ENCODE peak calls at places on chromosomes 12 and 14, in ten cellular contexts. C is LoVo; W is T-helper 9 cell; Q is T1000; Y is iPS DF 19.7; U is activated CD8-positive, alpha-beta memory T cell treated with anti-CD3 and anti-CD28 coated beads for 4 hours; X is germinal center; H is SW480; F is stimulated activated CD4-positive, alpha-beta T cell treated with anti-CD3 and anti-CD28 coated beads, Interleukin-12 subunit alpha, Interleukin-12 subunit beta, amount 100 ng/mL, for 4 hours; Z is stimulated activated CD8-positive, alpha-beta memory T cell treated with anti-CD3 and anti-CD28 coated beads, Interleukin-12 subunit alpha, Interleukin-12 subunit beta, amount 100 ng/mL, for 1 hour. R is an unnamed sample.

GRCh38 chr12:66813137-66813867 is 134.4 kb upstream of the GRIP1 start:
- DNase-seq in X (no peak), U (no peak), Z (no peak), H (peak; percentile 69), F (no peak), Y (no peak), Q (no peak), C (no peak), W (no peak), R (peak; percentile 60)

GRCh38 chr14:87785868-87786267 is 207.1 kb downstream of the GALC start:
- DNase-seq in F (no peak), C (no peak), U (no peak), Z (no peak), X (no peak), H (no peak), Y (no peak), Q (no peak), W (no peak), R (no peak)

GRCh38 chr14:42299692-42300091 is 693.0 kb downstream of the LRFN5 start:
- DNase-seq in Z (no peak), W (no peak), Y (no peak), Q (no peak), X (no peak), C (no peak), F (no peak), H (no peak), U (no peak), R (peak; percentile 30)

GRCh38 chr14:21536395-21537087 is 10.4 kb upstream of the SALL2 start:
- DNase-seq in U (no peak), Y (no peak), H (no peak), Q (no peak), C (no peak), X (no peak), F (no peak), W (no peak), Z (no peak), R (no peak)

GRCh38 chr12:13163868-13164267 is 32.7 kb upstream of the EMP1 start:
- DNase-seq in W (no peak), F (no peak), X (no peak), U (no peak), Y (no peak), H (no peak), Q (no peak), Z (no peak), C (no peak), R (no peak)

GRCh38 chr12:111056618-111057521 is 136.5 kb upstream of the MYL2 start:
- DNase-seq in F (peak; percentile 42), U (peak; percentile 29), C (no peak), W (peak; percentile 21), Z (peak; percentile 20), X (peak; percentile 18), Q (no peak), H (peak; percentile 40), Y (no peak), R (no peak)

GRCh38 chr12:69896653-69897381 is 71.8 kb downstream of the MYRFL start:
- DNase-seq in U (no peak), X (no peak), Y (no peak), Z (no peak), H (no peak), C (no peak), W (no peak), Q (no peak), F (no peak), R (no peak)

GRCh38 chr12:3213768-3214167 is 136.6 kb downstream of the TSPAN9 start:
- DNase-seq in U (no peak), C (no peak), H (no peak), X (no peak), Y (no peak), W (no peak), F (no peak), Z (no peak), Q (no peak), R (no peak)

GRCh38 chr12:23221066-23221465 is 596.1 kb downstream of the ETNK1 start:
- DNase-seq in C (no peak), F (no peak), X (no peak), W (no peak), Z (no peak), Q (no peak), Y (no peak), H (peak; percentile 28), U (no peak), R (peak; percentile 19)

GRCh38 chr14:91175296-91175695 is 61.4 kb downstream of the DGLUCY start:
- DNase-seq in X (no peak), F (no peak), C (no peak), Z (no peak), U (no peak), Q (no peak), H (no peak), W (no peak), Y (no peak), R (no peak)

GRCh38 chr12:116698554-116698953 is 39.3 kb downstream of the SPRING1 start:
- DNase-seq in Z (no peak), Y (no peak), H (no peak), X (no peak), C (no peak), W (no peak), U (no peak), Q (no peak), F (no peak), R (no peak)

GRCh38 chr14:54686219-54686870 is 119.4 kb downstream of the SAMD4A start:
- DNase-seq in W (no peak), H (no peak), F (no peak), Q (peak; percentile 43), U (no peak), X (no peak), Z (no peak), C (no peak), Y (no peak), R (no peak)

R was measured in MM.1S.